ENCODE peak calls at places on chromosomes 16 and 17, in six cellular contexts. One of them, this sample, is unnamed.

GRCh38 chr17:28306954-28307401 is 12.0 kb upstream of the TMEM97 start:
- DNase-seq in pancreas: no peak
- DNase-seq in fibroblast of pulmonary artery: no peak
- DNase-seq in skeletal muscle cell: no peak
- DNase-seq in transverse colon: no peak
- DNase-seq in Karpas-422: no peak
- DNase-seq in this sample: no peak

GRCh38 chr17:38401459-38401858 is 26.8 kb upstream of the ARHGAP23 start:
- DNase-seq in pancreas: no peak
- DNase-seq in fibroblast of pulmonary artery: no peak
- DNase-seq in skeletal muscle cell: no peak
- DNase-seq in transverse colon: no peak
- DNase-seq in Karpas-422: no peak
- DNase-seq in this sample: no peak

GRCh38 chr17:17492085-17492484 is 4.1 kb downstream of the RASD1 start:
- DNase-seq in pancreas: no peak
- DNase-seq in fibroblast of pulmonary artery: no peak
- DNase-seq in skeletal muscle cell: no peak
- DNase-seq in transverse colon: no peak
- DNase-seq in Karpas-422: no peak
- DNase-seq in this sample: no peak

GRCh38 chr16:86201746-86202145 is 302.8 kb downstream of the IRF8 start:
- DNase-seq in pancreas: no peak
- DNase-seq in fibroblast of pulmonary artery: no peak
- DNase-seq in skeletal muscle cell: no peak
- DNase-seq in transverse colon: no peak
- DNase-seq in Karpas-422: no peak
- DNase-seq in this sample: no peak

GRCh38 chr16:24734382-24734781 is 4.9 kb downstream of the TNRC6A start:
- DNase-seq in pancreas: no peak
- DNase-seq in fibroblast of pulmonary artery: peak; percentile 33
- DNase-seq in skeletal muscle cell: no peak
- DNase-seq in transverse colon: no peak
- DNase-seq in Karpas-422: no peak
- DNase-seq in this sample: no peak

GRCh38 chr16:86604436-86605220 is 26.3 kb downstream of the FOXL1 start:
- DNase-seq in pancreas: no peak
- DNase-seq in fibroblast of pulmonary artery: no peak
- DNase-seq in skeletal muscle cell: no peak
- DNase-seq in transverse colon: no peak
- DNase-seq in Karpas-422: no peak
- DNase-seq in this sample: no peak

GRCh38 chr17:59845595-59846390 is 47.0 kb downstream of the TUBD1 start:
- DNase-seq in pancreas: peak; percentile 58
- DNase-seq in fibroblast of pulmonary artery: peak; percentile 81
- DNase-seq in skeletal muscle cell: peak; percentile 68
- DNase-seq in transverse colon: peak; percentile 81
- DNase-seq in Karpas-422: no peak
- DNase-seq in this sample: peak; percentile 80

GRCh38 chr16:19008245-19008644 is 24.5 kb downstream of the TMC7 start:
- DNase-seq in pancreas: no peak
- DNase-seq in fibroblast of pulmonary artery: peak; percentile 68
- DNase-seq in skeletal muscle cell: peak; percentile 59
- DNase-seq in transverse colon: no peak
- DNase-seq in Karpas-422: no peak
- DNase-seq in this sample: peak; percentile 74

GRCh38 chr17:37405955-37406634 is 541 bp downstream of the ACACA start:
- DNase-seq in pancreas: no peak
- DNase-seq in fibroblast of pulmonary artery: no peak
- DNase-seq in skeletal muscle cell: no peak
- DNase-seq in transverse colon: no peak
- DNase-seq in Karpas-422: peak; percentile 58
- DNase-seq in this sample: no peak

GRCh38 chr17:58329035-58329807 is 626 bp upstream of the TSPOAP1 start:
- DNase-seq in pancreas: no peak
- DNase-seq in fibroblast of pulmonary artery: no peak
- DNase-seq in skeletal muscle cell: no peak
- DNase-seq in transverse colon: peak; percentile 53
- DNase-seq in Karpas-422: peak; percentile 99
- DNase-seq in this sample: no peak

GRCh38 chr17:74780443-74781238 is 4.5 kb upstream of the NAT9 start:
- DNase-seq in pancreas: no peak
- DNase-seq in fibroblast of pulmonary artery: no peak
- DNase-seq in skeletal muscle cell: no peak
- DNase-seq in transverse colon: no peak
- DNase-seq in Karpas-422: peak; percentile 85
- DNase-seq in this sample: no peak

GRCh38 chr17:66304304-66305174 is 2.1 kb downstream of the PRKCA start:
- DNase-seq in pancreas: no peak
- DNase-seq in fibroblast of pulmonary artery: peak; percentile 33
- DNase-seq in skeletal muscle cell: no peak
- DNase-seq in transverse colon: peak; percentile 35
- DNase-seq in Karpas-422: no peak
- DNase-seq in this sample: no peak

GRCh38 chr16:66387817-66388332 is 21.4 kb downstream of the CDH5 start:
- DNase-seq in pancreas: no peak
- DNase-seq in fibroblast of pulmonary artery: no peak
- DNase-seq in skeletal muscle cell: no peak
- DNase-seq in transverse colon: no peak
- DNase-seq in Karpas-422: no peak
- DNase-seq in this sample: no peak

GRCh38 chr16:56589141-56590039 is at the start of gene MT3:
- DNase-seq in pancreas: no peak
- DNase-seq in fibroblast of pulmonary artery: no peak
- DNase-seq in skeletal muscle cell: no peak
- DNase-seq in transverse colon: peak; percentile 38
- DNase-seq in Karpas-422: no peak
- DNase-seq in this sample: no peak

GRCh38 chr17:12994341-12995074 is 23.3 kb downstream of the ELAC2 start:
- DNase-seq in pancreas: no peak
- DNase-seq in fibroblast of pulmonary artery: no peak
- DNase-seq in skeletal muscle cell: no peak
- DNase-seq in transverse colon: no peak
- DNase-seq in Karpas-422: no peak
- DNase-seq in this sample: no peak

GRCh38 chr17:57567278-57567677 is 177.8 kb downstream of the CCDC182 start:
- DNase-seq in pancreas: no peak
- DNase-seq in fibroblast of pulmonary artery: no peak
- DNase-seq in skeletal muscle cell: no peak
- DNase-seq in transverse colon: no peak
- DNase-seq in Karpas-422: no peak
- DNase-seq in this sample: no peak

GRCh38 chr17:57911834-57912673 is 43.2 kb downstream of the CUEDC1 start:
- DNase-seq in pancreas: peak; percentile 99
- DNase-seq in fibroblast of pulmonary artery: peak; percentile 74
- DNase-seq in skeletal muscle cell: peak; percentile 25
- DNase-seq in transverse colon: peak; percentile 92
- DNase-seq in Karpas-422: no peak
- DNase-seq in this sample: no peak

GRCh38 chr16:20883554-20884239 is 16.5 kb downstream of the DCUN1D3 start:
- DNase-seq in pancreas: no peak
- DNase-seq in fibroblast of pulmonary artery: peak; percentile 64
- DNase-seq in skeletal muscle cell: no peak
- DNase-seq in transverse colon: no peak
- DNase-seq in Karpas-422: no peak
- DNase-seq in this sample: no peak

GRCh38 chr16:78918805-78919204 is 681.7 kb downstream of the MAF start:
- DNase-seq in pancreas: no peak
- DNase-seq in fibroblast of pulmonary artery: no peak
- DNase-seq in skeletal muscle cell: no peak
- DNase-seq in transverse colon: no peak
- DNase-seq in Karpas-422: no peak
- DNase-seq in this sample: no peak

GRCh38 chr16:1906052-1906845 is 12.0 kb downstream of the HS3ST6 start:
- DNase-seq in pancreas: peak; percentile 23
- DNase-seq in fibroblast of pulmonary artery: no peak
- DNase-seq in skeletal muscle cell: no peak
- DNase-seq in transverse colon: no peak
- DNase-seq in Karpas-422: no peak
- DNase-seq in this sample: no peak

GRCh38 chr16:14111713-14112538 is 40.8 kb downstream of the MRTFB start:
- DNase-seq in pancreas: peak; percentile 36
- DNase-seq in fibroblast of pulmonary artery: peak; percentile 29
- DNase-seq in skeletal muscle cell: no peak
- DNase-seq in transverse colon: peak; percentile 71
- DNase-seq in Karpas-422: no peak
- DNase-seq in this sample: peak; percentile 15

GRCh38 chr16:24577167-24577566 is 37.8 kb downstream of the RBBP6 start:
- DNase-seq in pancreas: no peak
- DNase-seq in fibroblast of pulmonary artery: peak; percentile 60
- DNase-seq in skeletal muscle cell: no peak
- DNase-seq in transverse colon: no peak
- DNase-seq in Karpas-422: peak; percentile 19
- DNase-seq in this sample: no peak

GRCh38 chr16:58026705-58027340 is 1.3 kb downstream of the MMP15 start:
- DNase-seq in pancreas: peak; percentile 71
- DNase-seq in fibroblast of pulmonary artery: no peak
- DNase-seq in skeletal muscle cell: no peak
- DNase-seq in transverse colon: peak; percentile 36
- DNase-seq in Karpas-422: no peak
- DNase-seq in this sample: no peak

GRCh38 chr17:31480067-31480466 is 88.6 kb downstream of the RAB11FIP4 start:
- DNase-seq in pancreas: no peak
- DNase-seq in fibroblast of pulmonary artery: no peak
- DNase-seq in skeletal muscle cell: no peak
- DNase-seq in transverse colon: no peak
- DNase-seq in Karpas-422: no peak
- DNase-seq in this sample: no peak

GRCh38 chr16:82682757-82683156 is 56.0 kb downstream of the CDH13 start:
- DNase-seq in pancreas: no peak
- DNase-seq in fibroblast of pulmonary artery: no peak
- DNase-seq in skeletal muscle cell: no peak
- DNase-seq in transverse colon: no peak
- DNase-seq in Karpas-422: no peak
- DNase-seq in this sample: no peak

GRCh38 chr16:11674818-11675560 is 6.7 kb downstream of the SNN start:
- DNase-seq in pancreas: peak; percentile 65
- DNase-seq in fibroblast of pulmonary artery: peak; percentile 46
- DNase-seq in skeletal muscle cell: no peak
- DNase-seq in transverse colon: no peak
- DNase-seq in Karpas-422: no peak
- DNase-seq in this sample: no peak

GRCh38 chr17:42519546-42520444 is 16.2 kb upstream of the NAGLU start:
- DNase-seq in pancreas: peak; percentile 59
- DNase-seq in fibroblast of pulmonary artery: peak; percentile 99
- DNase-seq in skeletal muscle cell: peak; percentile 99
- DNase-seq in transverse colon: peak; percentile 85
- DNase-seq in Karpas-422: no peak
- DNase-seq in this sample: peak; percentile 99
- H3K4me3 ChIP-seq in pancreas: no peak overlapping the region
- H3K4me3 ChIP-seq in fibroblast of pulmonary artery: no peak overlapping the region
- H3K4me3 ChIP-seq in skeletal muscle cell: no peak overlapping the region
- H3K4me3 ChIP-seq in transverse colon: no peak overlapping the region
- H3K4me3 ChIP-seq in Karpas-422: no peak overlapping the region
- H3K4me3 ChIP-seq in this sample: no peak overlapping the region

DNA sequence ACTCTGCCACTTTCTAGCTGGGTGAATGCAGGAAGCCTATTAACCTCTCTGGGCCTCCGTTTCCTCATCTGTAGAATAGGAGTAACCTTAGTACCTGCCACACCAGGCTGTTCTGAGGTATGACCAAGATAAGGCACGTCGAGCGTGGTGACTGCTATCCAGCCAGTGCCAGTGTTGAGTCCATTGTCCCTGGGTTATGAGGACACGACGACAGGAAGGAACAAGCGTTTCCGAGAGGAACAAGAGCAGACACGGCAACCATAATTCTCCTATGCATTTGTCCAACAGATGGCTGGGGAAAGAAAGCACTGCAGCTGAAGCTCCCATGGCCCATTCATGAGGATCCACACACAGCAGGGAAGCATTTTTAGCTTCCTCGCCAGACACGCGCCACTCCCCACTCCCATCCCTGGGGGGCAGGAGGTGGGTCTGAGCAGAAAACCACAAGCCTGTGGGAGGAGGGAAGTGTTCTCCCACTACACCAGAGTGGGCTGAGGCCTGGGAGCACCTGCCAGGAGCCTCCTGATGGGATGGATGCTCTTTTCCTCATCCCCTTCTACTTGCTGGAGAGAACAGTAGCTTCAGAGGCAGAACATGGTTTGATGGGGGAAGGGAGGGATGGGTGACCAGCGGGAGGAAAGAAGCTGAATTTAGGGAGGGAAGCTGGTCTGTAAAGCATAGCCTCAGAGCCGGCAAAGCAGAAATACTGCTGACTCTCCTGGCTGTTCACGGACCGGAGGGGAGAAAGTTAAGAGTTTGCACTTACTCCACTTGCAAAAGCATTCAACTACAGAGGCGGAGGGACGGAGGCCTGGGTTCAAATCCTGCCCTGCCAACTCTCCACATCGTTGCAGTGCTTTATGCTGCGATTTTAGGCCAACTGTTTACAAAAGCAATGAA is 2.7 kb downstream of the COTL1 start:
- DNase-seq in pancreas: no peak
- DNase-seq in fibroblast of pulmonary artery: no peak
- DNase-seq in skeletal muscle cell: no peak
- DNase-seq in transverse colon: no peak
- DNase-seq in Karpas-422: no peak
- DNase-seq in this sample: no peak
- H3K4me3 ChIP-seq in pancreas: peak overlapping the region; percentile 10
- H3K4me3 ChIP-seq in fibroblast of pulmonary artery: peak overlapping the region; percentile 75
- H3K4me3 ChIP-seq in skeletal muscle cell: peak overlapping the region; percentile 89
- H3K4me3 ChIP-seq in transverse colon: peak overlapping the region; percentile 94
- H3K4me3 ChIP-seq in Karpas-422: no peak overlapping the region
- H3K4me3 ChIP-seq in this sample: peak overlapping the region; percentile 88

DNA sequence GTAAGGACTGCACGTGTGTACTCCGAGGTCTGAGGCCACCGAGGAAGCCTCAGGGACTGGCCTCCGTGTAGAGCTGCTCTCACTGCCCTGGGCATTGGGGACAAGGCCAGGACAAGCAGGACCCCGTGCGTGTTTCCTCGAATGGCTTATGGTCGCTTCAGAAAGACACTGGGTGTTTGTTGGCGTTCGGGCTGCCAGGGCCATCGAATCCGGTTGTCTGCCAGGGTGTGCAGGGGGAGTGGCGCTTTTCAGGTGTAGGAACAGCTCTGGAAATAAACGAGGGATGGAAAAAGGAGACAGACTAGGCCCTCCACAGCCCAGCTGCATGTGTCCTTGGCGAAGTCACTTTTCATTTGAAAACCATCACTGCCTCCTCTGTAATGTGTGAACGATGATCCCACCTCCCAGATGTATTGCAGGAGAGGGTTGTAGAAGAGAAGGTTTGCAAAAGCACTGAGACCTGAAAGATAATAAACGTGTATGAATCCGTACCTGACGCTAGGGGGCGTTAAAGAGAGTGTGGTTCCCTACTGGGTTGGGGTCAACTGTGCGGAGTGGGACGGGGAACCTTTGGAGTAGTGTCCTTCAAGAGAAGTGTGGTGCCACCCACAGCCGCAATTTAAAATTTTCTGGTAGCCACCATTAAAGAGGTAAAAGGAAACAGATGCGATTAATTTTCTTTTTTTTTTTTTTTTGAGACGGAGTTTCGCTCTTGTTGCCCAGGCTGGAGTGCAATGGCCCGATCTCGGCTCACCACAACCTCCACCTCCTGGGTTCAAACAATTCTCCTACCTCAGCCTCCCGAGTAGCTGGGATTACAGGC is 2.1 kb upstream of the ZSCAN10 start:
- DNase-seq in pancreas: no peak
- DNase-seq in fibroblast of pulmonary artery: peak; percentile 40
- DNase-seq in skeletal muscle cell: no peak
- DNase-seq in transverse colon: no peak
- DNase-seq in Karpas-422: peak; percentile 81
- DNase-seq in this sample: no peak
- H3K4me3 ChIP-seq in pancreas: no peak overlapping the region
- H3K4me3 ChIP-seq in fibroblast of pulmonary artery: no peak overlapping the region
- H3K4me3 ChIP-seq in skeletal muscle cell: no peak overlapping the region
- H3K4me3 ChIP-seq in transverse colon: no peak overlapping the region
- H3K4me3 ChIP-seq in Karpas-422: no peak overlapping the region
- H3K4me3 ChIP-seq in this sample: no peak overlapping the region

GRCh38 chr16:75320435-75320834 is 69.0 kb upstream of the BCAR1 start:
- DNase-seq in pancreas: no peak
- DNase-seq in fibroblast of pulmonary artery: no peak
- DNase-seq in skeletal muscle cell: no peak
- DNase-seq in transverse colon: no peak
- DNase-seq in Karpas-422: no peak
- DNase-seq in this sample: no peak
- H3K4me3 ChIP-seq in pancreas: no peak overlapping the region
- H3K4me3 ChIP-seq in fibroblast of pulmonary artery: no peak overlapping the region
- H3K4me3 ChIP-seq in skeletal muscle cell: peak overlapping the region; percentile 26
- H3K4me3 ChIP-seq in transverse colon: no peak overlapping the region
- H3K4me3 ChIP-seq in Karpas-422: no peak overlapping the region
- H3K4me3 ChIP-seq in this sample: peak overlapping the region; percentile 29